ENCODE peak calls at places on chromosomes 3 and 15, in eight cellular contexts. L, Z, Y, V, A, O, X and I are unnamed samples.

GRCh38 chr3:45776611-45777010 is 19.7 kb downstream of the SLC6A20 start:
- DNase-seq in Y (no peak), V (no peak), A (no peak), Z (no peak), O (no peak), X (no peak), L (no peak), I (no peak)

GRCh38 chr3:132218817-132219390 is 98.3 kb upstream of the ACP3 start:
- DNase-seq in X (no peak), L (no peak), O (no peak), A (no peak), Y (no peak), V (no peak), Z (no peak), I (no peak)

GRCh38 chr3:13111874-13112520 is 38.8 kb upstream of the IQSEC1 start:
- DNase-seq in A (no peak), X (no peak), L (peak), V (no peak), O (no peak), Y (no peak), Z (no peak), I (no peak)

GRCh38 chr15:101522091-101522490 is 32.6 kb upstream of the PCSK6 start:
- DNase-seq in Z (no peak), V (no peak), A (no peak), L (no peak), Y (no peak), O (no peak), X (no peak), I (peak)

GRCh38 chr15:60397772-60398445 is at the start of gene ANXA2:
- DNase-seq in L (peak), X (peak), V (peak), O (no peak), Z (peak), Y (peak), A (peak), I (peak)

GRCh38 chr3:174397848-174398247 is 461.3 kb upstream of the NAALADL2 start:
- DNase-seq in V (peak), A (no peak), O (no peak), X (no peak), L (no peak), Z (peak), Y (no peak), I (no peak)

GRCh38 chr3:186097663-186098451 is 11.0 kb downstream of the ETV5 start:
- DNase-seq in Y (no peak), L (peak), A (no peak), V (peak), X (peak), O (no peak), Z (peak), I (peak)

GRCh38 chr3:129003578-129004112 is 2.5 kb downstream of the EFCC1 start:
- DNase-seq in X (peak), V (peak), Y (no peak), O (no peak), A (no peak), Z (no peak), L (peak), I (no peak)

GRCh38 chr15:50685976-50686467 is 575 bp downstream of the TRPM7 start:
- DNase-seq in L (peak), X (peak), Y (peak), A (peak), V (peak), O (peak), Z (peak), I (peak)

GRCh38 chr3:127440384-127440783 is 150.1 kb downstream of the TPRA1 start:
- DNase-seq in X (no peak), O (no peak), Y (no peak), L (no peak), A (peak), Z (no peak), V (no peak), I (peak)

GRCh38 chr3:59425942-59426341 is 376.1 kb upstream of the CFAP20DC start:
- DNase-seq in X (no peak), V (no peak), Y (no peak), Z (no peak), O (no peak), L (no peak), A (no peak), I (no peak)

GRCh38 chr3:99965077-99965476 is 147.4 kb downstream of the CMSS1 start:
- DNase-seq in A (no peak), Z (peak), Y (no peak), V (no peak), X (no peak), O (no peak), L (peak), I (no peak)

GRCh38 chr15:86040360-86041095 is 39.1 kb upstream of the AGBL1 start:
- DNase-seq in O (no peak), A (no peak), V (no peak), X (no peak), Z (no peak), Y (no peak), L (no peak), I (no peak)

GRCh38 chr15:63763476-63764123 is 70.1 kb downstream of the HERC1 start:
- DNase-seq in L (no peak), X (no peak), O (peak), V (no peak), Z (peak), A (no peak), Y (no peak), I (no peak)

GRCh38 chr3:13002398-13003124 is 70.7 kb downstream of the IQSEC1 start:
- DNase-seq in Y (no peak), L (no peak), X (no peak), V (no peak), Z (no peak), A (no peak), O (peak), I (no peak)

GRCh38 chr3:169846458-169847193 is 23.1 kb downstream of the LRRC31 start:
- DNase-seq in L (no peak), A (no peak), V (no peak), Y (peak), X (no peak), Z (peak), O (peak), I (no peak)

GRCh38 chr3:195802261-195802701 is 9.4 kb downstream of the MUC4 start:
- DNase-seq in O (no peak), L (no peak), X (no peak), Z (no peak), Y (no peak), V (no peak), A (no peak), I (no peak)

GRCh38 chr3:86481031-86481430 is 509.9 kb downstream of the VGLL3 start:
- DNase-seq in A (no peak), Y (no peak), X (no peak), V (peak), O (no peak), L (no peak), Z (no peak), I (no peak)
- TF ChIP-seq POLR2A in A (no peak), Y (no peak), X (no peak), V (no peak), O (no peak), L (no peak), Z (no peak), I (no peak)

DNA sequence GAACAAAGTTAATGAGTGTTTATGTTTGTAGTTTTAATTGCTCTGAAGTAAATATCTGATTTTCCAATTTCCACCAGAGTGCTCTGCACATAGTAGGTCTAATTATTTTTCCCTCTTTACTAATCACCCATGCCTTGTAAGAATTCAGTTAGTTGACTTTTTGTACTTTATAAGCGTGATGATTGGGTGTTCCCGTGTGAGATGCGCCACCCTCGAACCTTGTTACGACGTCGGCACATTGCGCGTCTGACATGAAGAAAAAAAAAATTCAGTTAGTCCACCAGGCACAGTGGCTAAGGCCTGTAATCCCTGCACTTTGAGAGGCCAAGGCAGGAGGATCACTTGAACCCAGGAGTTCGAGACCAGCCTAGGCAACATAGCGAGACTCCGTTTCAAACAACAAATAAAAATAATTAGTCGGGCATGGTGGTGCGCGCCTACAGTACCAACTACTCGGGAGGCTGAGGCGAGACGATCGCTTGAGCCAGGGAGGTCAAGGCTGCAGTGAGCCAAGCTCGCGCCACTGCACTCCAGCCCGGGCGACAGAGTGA is 507 bp upstream of the VHL start:
- DNase-seq in Z (no peak), L (no peak), A (no peak), O (no peak), Y (no peak), V (peak), X (no peak), I (no peak)
- H3K4me3 ChIP-seq in Z (no peak), L (peak), A (peak), O (no peak), Y (no peak), V (peak), X (no peak), I (no peak)

DNA sequence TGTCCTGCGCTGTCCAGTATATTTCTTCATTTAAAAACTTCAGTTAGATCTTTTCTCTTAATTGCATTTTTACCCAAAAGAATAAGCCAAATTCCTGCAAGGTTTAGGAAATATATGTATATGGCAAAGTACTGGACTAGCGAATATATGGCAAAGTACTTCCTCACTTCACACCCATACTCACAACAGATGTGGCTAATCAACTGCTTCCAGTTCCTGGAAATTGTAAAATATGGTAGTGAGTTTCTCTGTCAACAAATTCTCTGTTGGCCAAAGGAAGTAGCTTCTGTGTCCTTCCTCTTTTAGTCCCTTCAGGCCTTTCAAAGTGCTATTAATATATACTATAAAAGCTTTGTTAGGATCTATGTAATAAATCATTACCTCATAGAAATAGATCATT is 22.0 kb downstream of the GPR15 start:
- DNase-seq in X (no peak), V (no peak), Y (no peak), O (no peak), L (no peak), Z (no peak), A (no peak), I (no peak)
- TF ChIP-seq POLR2A in X (no peak), V (no peak), Y (no peak), O (no peak), L (no peak), Z (no peak), A (no peak), I (no peak)

GRCh38 chr15:79897701-79898113 is 893 bp upstream of the MTHFS start:
- DNase-seq in L (no peak), A (no peak), O (no peak), Z (no peak), Y (no peak), V (no peak), X (no peak), I (no peak)

GRCh38 chr15:79900087-79900486 is 3.3 kb upstream of the MTHFS start:
- DNase-seq in L (no peak), Z (no peak), A (no peak), X (no peak), O (no peak), Y (no peak), V (no peak), I (no peak)

GRCh38 chr15:79896634-79897379 is at the start of gene MTHFS:
- DNase-seq in Z (peak), O (no peak), Y (peak), A (peak), L (peak), V (peak), X (peak), I (peak)

GRCh38 chr15:79897380-79897678 is 515 bp upstream of the MTHFS start:
- DNase-seq in Z (no peak), A (no peak), L (no peak), O (no peak), V (no peak), Y (no peak), X (no peak), I (no peak)

GRCh38 chr15:79898369-79898768 is 1.6 kb upstream of the MTHFS start:
- DNase-seq in O (no peak), X (no peak), L (no peak), Z (no peak), Y (no peak), A (no peak), V (no peak), I (no peak)
- H3K4me3 ChIP-seq in O (no peak), X (no peak), L (no peak), Z (no peak), Y (no peak), A (no peak), V (no peak), I (no peak)

GRCh38 chr15:64807051-64807749 is 18.2 kb downstream of the PIF1 start:
- DNase-seq in Y (no peak), V (no peak), O (no peak), Z (no peak), X (no peak), L (no peak), A (no peak), I (no peak)
- TF ChIP-seq POLR2A in Y (no peak), V (no peak), O (no peak), Z (no peak), X (no peak), L (no peak), A (no peak), I (no peak)

GRCh38 chr3:27730774-27731659 is 8.9 kb upstream of the EOMES start:
- DNase-seq in Y (no peak), A (no peak), L (no peak), V (no peak), O (no peak), Z (no peak), X (no peak), I (no peak)
- H3K4me3 ChIP-seq in Y (no peak), A (no peak), L (no peak), V (no peak), O (no peak), Z (no peak), X (no peak), I (no peak)